ENCODE peak calls at places on chromosome 11, in five cellular contexts. L, U, O, T and Y are unnamed samples.

GRCh38 chr11:94068764-94069163 is 47.6 kb downstream of the HEPHL1 start:
- DNase-seq in L (no peak), U (no peak), O (no peak), T (no peak), Y (no peak)

GRCh38 chr11:22554221-22554620 is 71.4 kb downstream of the FANCF start:
- DNase-seq in L (no peak), U (no peak), O (no peak), T (no peak), Y (no peak)

GRCh38 chr11:130203766-130204702 is 44.5 kb downstream of the ST14 start:
- DNase-seq in L (no peak), U (no peak), O (peak; percentile 15), T (no peak), Y (no peak)

GRCh38 chr11:111306321-111306720 is 8.0 kb downstream of the POU2AF3 start:
- DNase-seq in L (no peak), U (no peak), O (no peak), T (no peak), Y (no peak)

GRCh38 chr11:116257092-116257491 is 515.7 kb downstream of the BUD13 start:
- DNase-seq in L (no peak), U (no peak), O (no peak), T (no peak), Y (no peak)

GRCh38 chr11:1425439-1425838 is 35.7 kb downstream of the BRSK2 start:
- DNase-seq in L (no peak), U (no peak), O (no peak), T (no peak), Y (no peak)

GRCh38 chr11:849951-850776 is 7.5 kb downstream of the TSPAN4 start:
- DNase-seq in L (no peak), U (no peak), O (no peak), T (no peak), Y (no peak)

GRCh38 chr11:128852327-128853023 is 14.6 kb downstream of the KCNJ1 start:
- DNase-seq in L (no peak), U (peak; percentile 46), O (no peak), T (no peak), Y (no peak)

GRCh38 chr11:1072116-1072820 is 2.4 kb upstream of the MUC2 start:
- DNase-seq in L (peak; percentile 77), U (peak; percentile 17), O (peak; percentile 58), T (no peak), Y (no peak)

GRCh38 chr11:122319011-122319410 is 203.0 kb upstream of the BLID start:
- DNase-seq in L (no peak), U (no peak), O (no peak), T (no peak), Y (no peak)

GRCh38 chr11:59545179-59546020 is 34.1 kb downstream of the OR4D9 start:
- DNase-seq in L (peak; percentile 91), U (no peak), O (peak; percentile 86), T (no peak), Y (no peak)

GRCh38 chr11:112175596-112175947 is 260 bp downstream of the BCO2 start:
- DNase-seq in L (no peak), U (no peak), O (no peak), T (no peak), Y (no peak)

GRCh38 chr11:66800720-66801428 is 42.4 kb upstream of the RCE1 start:
- DNase-seq in L (no peak), U (no peak), O (no peak), T (no peak), Y (no peak)

GRCh38 chr11:11808992-11809583 is 32.7 kb upstream of the USP47 start:
- DNase-seq in L (no peak), U (no peak), O (no peak), T (no peak), Y (no peak)

GRCh38 chr11:62925308-62925707 is 4.1 kb upstream of the CHRM1 start:
- DNase-seq in L (no peak), U (no peak), O (no peak), T (no peak), Y (no peak)

GRCh38 chr11:13333456-13333957 is 55.9 kb downstream of the BMAL1 start:
- DNase-seq in L (no peak), U (no peak), O (no peak), T (no peak), Y (no peak)

GRCh38 chr11:10072841-10073240 is 221.2 kb downstream of the SBF2 start:
- DNase-seq in L (no peak), U (no peak), O (no peak), T (no peak), Y (no peak)

GRCh38 chr11:121416909-121417567 is 35.1 kb upstream of the SORL1 start:
- DNase-seq in L (peak; percentile 98), U (peak; percentile 81), O (peak; percentile 73), T (peak; percentile 93), Y (no peak)

GRCh38 chr11:120211522-120212258 is 858 bp downstream of the OAF start:
- DNase-seq in L (no peak), U (no peak), O (no peak), T (no peak), Y (no peak)

GRCh38 chr11:101807521-101807920 is 107.3 kb upstream of the CEP126 start:
- DNase-seq in L (no peak), U (no peak), O (no peak), T (no peak), Y (no peak)

GRCh38 chr11:35305670-35306382 is 113.5 kb downstream of the SLC1A2 start:
- DNase-seq in L (peak; percentile 74), U (no peak), O (no peak), T (no peak), Y (peak; percentile 43)

GRCh38 chr11:120432056-120433018 is 79.2 kb upstream of the GRIK4 start:
- DNase-seq in L (peak; percentile 97), U (no peak), O (peak; percentile 51), T (peak; percentile 68), Y (no peak)

GRCh38 chr11:65410936-65411680 is 11.5 kb upstream of the NEAT1 start:
- DNase-seq in L (no peak), U (peak; percentile 12), O (peak; percentile 51), T (no peak), Y (no peak)
- H3K27me3 ChIP-seq in L (no peaks in the 10 kb centered on the region), U (no peaks in the 10 kb centered on the region), O (no peaks in the 10 kb centered on the region), T (no peaks in the 10 kb centered on the region), Y (no peaks in the 10 kb centered on the region)

DNA sequence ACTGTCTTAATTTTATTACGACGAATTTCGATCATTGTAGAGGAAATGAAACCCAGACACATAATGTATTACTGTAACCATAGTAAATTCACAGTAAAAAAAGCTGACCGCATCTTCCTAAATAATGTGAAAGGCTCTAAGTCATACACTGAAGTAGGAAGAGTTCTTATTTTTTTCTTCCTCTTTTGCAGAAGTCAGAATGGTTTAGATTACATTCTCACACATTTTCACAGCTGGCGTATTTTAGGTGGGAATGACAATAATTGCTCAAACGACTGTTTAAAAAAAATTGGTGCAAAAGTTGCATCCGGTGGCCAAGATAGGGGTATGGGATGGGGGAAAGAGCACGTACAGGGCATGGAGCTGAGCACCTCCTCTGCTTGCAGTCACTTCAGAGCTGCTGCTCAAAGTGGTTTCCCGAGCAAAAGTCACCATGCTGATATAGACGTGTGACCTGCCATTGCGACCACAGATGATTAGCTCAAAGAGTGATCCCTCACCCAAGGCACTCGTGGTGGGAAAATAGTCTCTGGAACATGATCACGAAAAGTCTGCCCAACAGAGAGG is 35.3 kb downstream of the MMP13 start:
- DNase-seq in L (no peak), U (no peak), O (no peak), T (no peak), Y (no peak)
- H3K27ac ChIP-seq in L (no peak overlapping the region), U (no peak overlapping the region), O (no peak overlapping the region), T (no peak overlapping the region), Y (no peak overlapping the region)

GRCh38 chr11:97764605-97765004 is 1256.1 kb upstream of the CNTN5 start:
- DNase-seq in L (peak; percentile 8), U (no peak), O (no peak), T (no peak), Y (no peak)

GRCh38 chr11:97756571-97757335 is 1264.0 kb upstream of the CNTN5 start:
- DNase-seq in L (no peak), U (no peak), O (no peak), T (no peak), Y (no peak)

GRCh38 chr11:97764193-97764592 is 1256.6 kb upstream of the CNTN5 start:
- DNase-seq in L (no peak), U (no peak), O (no peak), T (no peak), Y (no peak)

GRCh38 chr11:97761175-97761574 is 1259.6 kb upstream of the CNTN5 start:
- DNase-seq in L (no peak), U (no peak), O (no peak), T (no peak), Y (no peak)
- H3K4me1 ChIP-seq in L (peaks cover 7% of the 10 kb centered on the region), U (no peaks in the 10 kb centered on the region), O (peaks cover 10% of the 10 kb centered on the region), T (no peaks in the 10 kb centered on the region), Y (peaks cover 2% of the 10 kb centered on the region)

DNA sequence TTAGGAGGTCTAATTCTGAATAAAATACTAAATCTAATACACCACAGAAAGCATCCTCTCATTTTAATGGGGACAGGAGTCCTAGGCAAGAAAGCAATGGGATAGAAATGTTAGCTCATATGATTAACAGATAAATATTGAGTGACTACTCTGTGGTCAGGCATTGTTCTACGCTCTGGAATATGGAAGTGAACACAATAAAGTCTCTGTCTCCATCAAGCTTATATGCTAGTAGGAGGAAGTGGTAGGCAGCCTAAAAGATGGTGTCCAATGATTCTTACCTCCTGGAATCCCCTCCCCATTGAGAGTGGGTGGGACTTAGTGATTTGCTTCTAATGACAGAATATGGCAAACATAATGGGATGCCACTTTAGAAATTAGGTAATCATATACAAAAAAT is 160.3 kb upstream of the PDGFD start:
- DNase-seq in L (no peak), U (no peak), O (no peak), T (no peak), Y (no peak)
- H3K27me3 ChIP-seq in L (no peaks in the 10 kb centered on the region), U (no peaks in the 10 kb centered on the region), O (no peaks in the 10 kb centered on the region), T (no peaks in the 10 kb centered on the region), Y (no peaks in the 10 kb centered on the region)